ENCODE peak calls at places on chromosomes 4 and X, in seven cellular contexts. C is Peyer's patch, E is thoracic aorta, Q is uterus, G is AG04450, K is ovary, N is OCI-LY7. R is an unnamed sample.
A peak's percentile ranks its signal among the peaks of the same experiment; 100 is the strongest.

GRCh38 chr4:128528793-128529553 is 241.4 kb upstream of the PGRMC2 start:
- DNase-seq in Q (peak; percentile 56), C (no peak), E (peak; percentile 55), N (no peak), G (peak; percentile 91), K (no peak), R (peak; percentile 96)

GRCh38 chr4:113707013-113707412 is 54.5 kb downstream of the CAMK2D start:
- DNase-seq in E (no peak), N (no peak), Q (no peak), C (no peak), K (no peak), G (no peak), R (peak; percentile 18)

GRCh38 chr4:120897981-120898719 is 24.4 kb downstream of the PRDM5 start:
- DNase-seq in E (no peak), Q (no peak), N (no peak), C (no peak), K (no peak), G (no peak), R (no peak)

GRCh38 chr4:17623451-17624001 is 9.1 kb downstream of the MED28 start:
- DNase-seq in K (no peak), C (no peak), Q (no peak), E (no peak), N (no peak), G (peak; percentile 10), R (no peak)

GRCh38 chr4:59341506-59341905 is 1858.6 kb upstream of the ADGRL3 start:
- DNase-seq in G (no peak), N (no peak), C (no peak), Q (no peak), E (no peak), K (no peak), R (no peak)

GRCh38 chr4:47413515-47413914 is 50.0 kb downstream of the COMMD8 start:
- DNase-seq in E (no peak), C (no peak), Q (no peak), N (peak; percentile 45), K (no peak), G (no peak), R (no peak)

GRCh38 chr4:173252024-173252935 is 81.9 kb downstream of the HMGB2 start:
- DNase-seq in E (peak; percentile 36), K (peak; percentile 22), C (no peak), G (peak; percentile 98), Q (peak; percentile 84), N (peak; percentile 63), R (peak; percentile 97)

GRCh38 chrX:65194547-65194946 is 218.3 kb upstream of the ZC4H2 start:
- DNase-seq in G (no peak), K (no peak), Q (no peak), N (no peak), C (no peak), E (no peak), R (no peak)

GRCh38 chr4:4969298-4969697 is 50.0 kb downstream of the CYTL1 start:
- DNase-seq in K (no peak), C (no peak), Q (peak; percentile 63), E (peak; percentile 10), G (no peak), N (no peak), R (peak; percentile 3)

GRCh38 chrX:14753436-14753835 is 119.4 kb downstream of the FANCB start:
- DNase-seq in N (no peak), K (no peak), G (no peak), Q (no peak), E (no peak), C (no peak), R (no peak)

GRCh38 chr4:186570193-186570996 is 15.0 kb upstream of the MTNR1A start:
- DNase-seq in G (peak; percentile 36), N (no peak), Q (no peak), K (no peak), E (no peak), C (no peak), R (peak; percentile 62)

GRCh38 chrX:10579018-10579752 is 41.2 kb downstream of the MID1 start:
- DNase-seq in C (no peak), Q (no peak), E (no peak), K (no peak), G (peak; percentile 24), N (no peak), R (peak; percentile 82)

GRCh38 chr4:4574792-4575191 is 32.9 kb upstream of the STX18 start:
- DNase-seq in G (no peak), C (peak; percentile 69), E (peak; percentile 46), Q (peak; percentile 50), N (no peak), K (peak; percentile 82), R (peak; percentile 40)

GRCh38 chrX:43958529-43958928 is 14.7 kb downstream of the NDP start:
- DNase-seq in K (no peak), G (peak; percentile 34), N (peak; percentile 40), Q (peak; percentile 57), C (no peak), E (no peak), R (peak; percentile 79)

GRCh38 chr4:177321647-177322046 is 12.0 kb downstream of the NEIL3 start:
- DNase-seq in C (no peak), N (no peak), E (no peak), G (no peak), K (no peak), Q (no peak), R (no peak)

GRCh38 chrX:143757375-143757774 is 36.8 kb upstream of the SPANXN2 start:
- DNase-seq in G (no peak), N (no peak), Q (no peak), C (no peak), K (no peak), E (no peak), R (no peak)

GRCh38 chr4:5141802-5142201 is 90.5 kb downstream of the STK32B start:
- DNase-seq in E (no peak), C (no peak), N (no peak), Q (no peak), G (no peak), K (no peak), R (no peak)

GRCh38 chr4:33060873-33061542 is 2340.8 kb downstream of the PCDH7 start:
- DNase-seq in E (no peak), G (peak; percentile 7), K (no peak), Q (no peak), C (peak; percentile 53), N (peak; percentile 41), R (peak; percentile 71)

GRCh38 chr4:15031993-15032660 is 29.8 kb downstream of the CPEB2 start:
- DNase-seq in E (no peak), Q (no peak), C (no peak), N (no peak), K (no peak), G (no peak), R (peak; percentile 46)

GRCh38 chr4:11505225-11505971 is 76.7 kb upstream of the HS3ST1 start:
- DNase-seq in Q (no peak), C (peak; percentile 52), E (no peak), N (no peak), K (no peak), G (no peak), R (peak; percentile 95)

GRCh38 chrX:54452920-54453319 is 12.7 kb downstream of the TSR2 start:
- DNase-seq in N (peak; percentile 37), C (no peak), K (no peak), Q (no peak), G (no peak), E (no peak), R (no peak)
- TF ChIP-seq CTCF in N (peak; percentile 51), C (no peak), K (no peak), Q (no peak), G (peak; percentile 38), E (no peak), R (no peak)

DNA sequence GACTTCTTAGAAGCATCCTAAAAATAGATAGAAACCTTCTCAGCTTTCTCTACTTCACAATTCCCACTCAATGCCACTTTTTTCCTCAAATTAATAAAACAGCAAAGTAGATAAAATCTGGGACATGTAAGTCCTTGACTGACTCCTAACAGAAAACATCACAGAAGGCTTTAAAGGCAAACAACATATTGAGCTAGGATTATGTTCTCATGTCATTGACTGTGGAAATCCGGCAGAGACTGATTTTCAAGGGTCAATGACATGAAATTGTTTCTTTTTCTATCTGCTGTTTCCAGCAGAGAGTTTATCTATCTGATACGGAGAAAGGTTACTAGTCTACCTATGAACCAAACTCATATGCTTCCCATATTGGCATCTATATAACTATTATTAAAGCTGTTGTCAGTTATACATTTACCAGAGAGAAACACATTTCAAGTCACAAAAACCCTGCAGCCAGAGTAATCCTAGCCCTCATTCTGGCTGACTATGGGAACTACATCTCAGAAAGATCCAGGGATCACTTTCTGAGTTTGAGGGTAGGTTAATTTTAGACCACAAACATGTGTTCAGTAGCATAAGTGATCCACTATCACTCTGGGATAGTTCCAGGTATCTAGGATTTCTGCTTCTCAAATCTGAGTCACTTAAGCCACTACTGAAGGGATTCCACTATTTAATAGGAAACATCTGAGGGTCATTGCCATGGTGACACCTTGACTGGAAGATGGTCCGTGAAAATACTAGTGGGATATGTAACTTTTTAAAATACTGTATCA is 147.6 kb downstream of the PPP3CA start:
- DNase-seq in E (no peak), K (no peak), N (no peak), G (no peak), Q (no peak), C (no peak), R (no peak)
- H3K4me3 ChIP-seq in E (no peak overlapping the region), K (no peak overlapping the region), N (no peak overlapping the region), G (no peak overlapping the region), Q (no peak overlapping the region), C (no peak overlapping the region), R (no peak overlapping the region)

GRCh38 chrX:55919367-55920221 is 202.0 kb downstream of the RRAGB start:
- DNase-seq in N (peak; percentile 68), E (no peak), Q (no peak), G (no peak), C (no peak), K (no peak), R (no peak)
- TF ChIP-seq CTCF in N (peak; percentile 43), E (no peak), Q (no peak), G (no peak), C (no peak), K (no peak), R (no peak)

GRCh38 chr4:55397521-55398321 is 2.0 kb downstream of the TMEM165 start:
- DNase-seq in E (no peak), Q (no peak), K (no peak), N (peak; percentile 23), G (no peak), C (no peak), R (peak; percentile 85)

GRCh38 chr4:55398461-55398860 is 2.7 kb downstream of the TMEM165 start:
- DNase-seq in C (no peak), E (no peak), G (no peak), Q (no peak), N (no peak), K (no peak), R (peak; percentile 85)

GRCh38 chr4:55398966-55399365 is 3.2 kb downstream of the TMEM165 start:
- DNase-seq in E (no peak), N (no peak), C (no peak), G (no peak), Q (no peak), K (no peak), R (peak; percentile 11)

GRCh38 chr4:55397024-55397520 is 1.3 kb downstream of the TMEM165 start:
- DNase-seq in E (peak; percentile 9), N (peak; percentile 31), G (no peak), K (peak; percentile 46), Q (peak; percentile 19), C (no peak), R (peak; percentile 21)

GRCh38 chr4:55399581-55399980 is 3.8 kb downstream of the TMEM165 start:
- DNase-seq in Q (no peak), N (no peak), K (no peak), E (no peak), C (no peak), G (no peak), R (no peak)
- H3K4me3 ChIP-seq in Q (no peak overlapping the region), N (peak overlapping the region; percentile 99), K (no peak overlapping the region), E (peak overlapping the region; percentile 99), C (no peak overlapping the region), G (peak overlapping the region; percentile 79), R (peak overlapping the region; percentile 82)